ENCODE peak calls at places on chromosome 1, in four cellular contexts. One of them, this sample, is unnamed.

GRCh38 chr1:145985502-145986439 is 10.6 kb downstream of the TXNIP start:
- DNase-seq in AG04450: no peak
- DNase-seq in upper lobe of right lung: peak
- DNase-seq in CD8-positive, alpha-beta memory T cell: no peak
- DNase-seq in this sample: peak

GRCh38 chr1:202291961-202292712 is 49.6 kb downstream of the UBE2T start:
- DNase-seq in AG04450: peak
- DNase-seq in upper lobe of right lung: no peak
- DNase-seq in CD8-positive, alpha-beta memory T cell: no peak
- DNase-seq in this sample: no peak

GRCh38 chr1:200487650-200488049 is 77.8 kb upstream of the ZNF281 start:
- DNase-seq in AG04450: no peak
- DNase-seq in upper lobe of right lung: no peak
- DNase-seq in CD8-positive, alpha-beta memory T cell: no peak
- DNase-seq in this sample: no peak

GRCh38 chr1:225655509-225656258 is 2.8 kb upstream of the ENAH start:
- DNase-seq in AG04450: peak
- DNase-seq in upper lobe of right lung: no peak
- DNase-seq in CD8-positive, alpha-beta memory T cell: no peak
- DNase-seq in this sample: peak

GRCh38 chr1:44154665-44155064 is 13.2 kb upstream of the KLF18 start:
- DNase-seq in AG04450: no peak
- DNase-seq in upper lobe of right lung: no peak
- DNase-seq in CD8-positive, alpha-beta memory T cell: no peak
- DNase-seq in this sample: no peak

GRCh38 chr1:92992066-92992465 is 30.8 kb upstream of the DIPK1A start:
- DNase-seq in AG04450: no peak
- DNase-seq in upper lobe of right lung: no peak
- DNase-seq in CD8-positive, alpha-beta memory T cell: no peak
- DNase-seq in this sample: no peak

GRCh38 chr1:1083181-1084027 is 9.3 kb upstream of the RNF223 start:
- DNase-seq in AG04450: no peak
- DNase-seq in upper lobe of right lung: peak
- DNase-seq in CD8-positive, alpha-beta memory T cell: no peak
- DNase-seq in this sample: peak

GRCh38 chr1:1833916-1834325 is 55.7 kb upstream of the NADK start:
- DNase-seq in AG04450: no peak
- DNase-seq in upper lobe of right lung: no peak
- DNase-seq in CD8-positive, alpha-beta memory T cell: no peak
- DNase-seq in this sample: no peak

GRCh38 chr1:53125623-53126360 is 16.6 kb downstream of the SLC1A7 start:
- DNase-seq in AG04450: no peak
- DNase-seq in upper lobe of right lung: peak
- DNase-seq in CD8-positive, alpha-beta memory T cell: no peak
- DNase-seq in this sample: peak

DNA sequence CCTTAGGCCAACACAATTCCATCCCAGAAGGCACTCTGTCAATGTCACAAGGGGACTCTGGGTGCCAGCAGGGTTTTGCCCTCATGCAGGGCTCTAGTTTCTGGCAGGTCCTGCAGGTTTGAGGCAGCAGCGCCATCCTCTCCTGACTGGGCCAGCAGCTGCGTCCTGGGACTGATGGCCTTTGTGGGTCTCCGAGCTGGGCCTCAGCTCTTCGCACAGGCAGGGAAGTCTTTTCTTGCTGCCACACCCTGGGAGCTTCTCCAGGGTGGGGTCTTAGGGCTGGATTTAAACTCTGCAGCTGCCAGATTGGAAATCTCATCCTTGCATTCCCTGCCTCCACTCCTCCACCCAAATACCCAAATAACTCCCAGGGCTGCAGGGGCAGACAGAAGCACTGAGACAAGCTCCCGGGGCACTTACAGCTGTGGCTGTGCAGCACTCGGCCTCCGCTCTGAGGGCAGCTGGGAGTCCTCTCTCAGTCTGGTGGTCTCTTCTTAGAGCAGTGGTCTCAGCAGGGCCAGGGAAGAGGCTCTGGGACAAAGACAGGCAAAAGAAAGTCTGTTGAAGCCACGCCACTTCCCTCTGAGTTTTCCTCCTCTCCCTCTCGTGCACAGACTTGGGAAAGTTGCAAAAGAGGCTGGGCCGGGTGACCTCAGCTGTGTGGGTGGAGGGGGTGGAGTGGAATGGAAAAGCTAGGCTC is at the start of gene RAB7B:
- DNase-seq in AG04450: peak
- DNase-seq in upper lobe of right lung: peak
- DNase-seq in CD8-positive, alpha-beta memory T cell: no peak
- DNase-seq in this sample: peak
- H3K4me3 ChIP-seq in AG04450: peak
- H3K4me3 ChIP-seq in upper lobe of right lung: peak
- H3K4me3 ChIP-seq in CD8-positive, alpha-beta memory T cell: no peak
- H3K4me3 ChIP-seq in this sample: no peak

GRCh38 chr1:91850708-91851107 is 35.2 kb downstream of the TGFBR3 start:
- DNase-seq in AG04450: no peak
- DNase-seq in upper lobe of right lung: no peak
- DNase-seq in CD8-positive, alpha-beta memory T cell: no peak
- DNase-seq in this sample: no peak
- H3K4me3 ChIP-seq in AG04450: no peak
- H3K4me3 ChIP-seq in upper lobe of right lung: peak
- H3K4me3 ChIP-seq in CD8-positive, alpha-beta memory T cell: no peak
- H3K4me3 ChIP-seq in this sample: no peak

GRCh38 chr1:224245188-224245587 is 62.1 kb downstream of the DEGS1 start:
- DNase-seq in AG04450: no peak
- DNase-seq in upper lobe of right lung: peak
- DNase-seq in CD8-positive, alpha-beta memory T cell: peak
- DNase-seq in this sample: peak
- H3K4me3 ChIP-seq in AG04450: no peak
- H3K4me3 ChIP-seq in upper lobe of right lung: no peak
- H3K4me3 ChIP-seq in CD8-positive, alpha-beta memory T cell: no peak
- H3K4me3 ChIP-seq in this sample: no peak

GRCh38 chr1:242569867-242570266 is 45.4 kb upstream of the PLD5 start:
- DNase-seq in AG04450: no peak
- DNase-seq in upper lobe of right lung: no peak
- DNase-seq in CD8-positive, alpha-beta memory T cell: no peak
- DNase-seq in this sample: no peak
- H3K4me3 ChIP-seq in AG04450: no peak
- H3K4me3 ChIP-seq in upper lobe of right lung: no peak
- H3K4me3 ChIP-seq in CD8-positive, alpha-beta memory T cell: no peak
- H3K4me3 ChIP-seq in this sample: no peak